ENCODE peak calls at places on chromosomes 2 and 18, in five cellular contexts. T is Karpas-422; U is tibial artery; C is H1; J is CD8-positive, alpha-beta T cell. X is an unnamed sample. For H3K4me1, the result is how much of the 10 kb centered on the place peaks cover.

GRCh38 chr2:178891959-178892485 is 84.8 kb upstream of the TTN start:
- DNase-seq in C (no peak), J (no peak), T (no peak), U (no peak), X (no peak)

GRCh38 chr18:55321268-55322175 is 266.5 kb downstream of the TCF4 start:
- DNase-seq in T (peak), U (peak), J (no peak), C (no peak), X (no peak)

GRCh38 chr2:47237375-47238357 is 82.6 kb upstream of the STPG4 start:
- DNase-seq in T (no peak), U (peak), J (no peak), C (peak), X (no peak)

GRCh38 chr18:10405014-10405493 is 49.4 kb upstream of the APCDD1 start:
- DNase-seq in J (no peak), C (no peak), T (no peak), U (no peak), X (no peak)

GRCh38 chr2:166090900-166091299 is 36.9 kb downstream of the SCN1A start:
- DNase-seq in C (no peak), J (no peak), U (no peak), T (no peak), X (no peak)

GRCh38 chr2:185127412-185127811 is 529.1 kb downstream of the ZNF804A start:
- DNase-seq in J (no peak), T (no peak), C (no peak), U (no peak), X (no peak)

GRCh38 chr18:50686409-50686808 is 126.5 kb downstream of the MAPK4 start:
- DNase-seq in J (no peak), T (no peak), C (no peak), U (no peak), X (no peak)

GRCh38 chr18:23380001-23380550 is 73.0 kb upstream of the RIOK3 start:
- DNase-seq in C (no peak), U (no peak), T (no peak), J (no peak), X (no peak)

GRCh38 chr2:226756131-226756530 is 43.5 kb downstream of the IRS1 start:
- DNase-seq in U (no peak), C (no peak), J (no peak), T (no peak), X (no peak)

GRCh38 chr2:121527009-121527682 is 3.5 kb upstream of the RNU4ATAC start:
- DNase-seq in T (no peak), C (no peak), J (no peak), U (no peak), X (no peak)

GRCh38 chr18:11728247-11728646 is 39.2 kb downstream of the GNAL start:
- DNase-seq in J (no peak), C (no peak), T (peak), U (no peak), X (no peak)

DNA sequence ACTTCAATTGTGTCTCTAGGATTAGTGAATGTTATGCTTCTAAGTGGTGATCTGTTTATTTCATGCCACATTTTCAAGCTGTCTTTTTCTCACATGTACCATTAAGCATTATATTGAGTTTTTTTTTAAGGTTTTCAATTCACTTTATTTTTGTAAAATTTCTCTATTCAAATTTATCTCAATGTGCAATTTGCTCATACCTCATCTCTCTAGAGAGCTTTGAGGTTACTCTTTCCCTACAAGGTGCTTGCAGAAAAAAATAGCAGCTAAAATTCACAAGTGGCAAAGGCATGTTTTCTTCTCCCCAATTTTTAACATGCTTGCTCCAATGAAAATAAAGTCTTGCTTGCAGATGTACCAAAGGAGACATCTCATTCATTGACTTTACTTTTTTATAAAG is 430.4 kb upstream of the VRK2 start:
- DNase-seq in C (no peak), U (no peak), J (no peak), T (no peak), X (no peak)
- H3K27ac ChIP-seq in C (no peak), U (no peak), J (no peak), T (no peak), X (no peak)

GRCh38 chr2:85258194-85258605 is 69.6 kb downstream of the TGOLN2 start:
- DNase-seq in C (no peak), U (no peak), J (no peak), T (no peak), X (no peak)
- H3K4me1 ChIP-seq in C (under half), U (half or more), J (under half), T (under half), X (under half)

GRCh38 chr2:54570925-54571694 is 115.0 kb downstream of the SPTBN1 start:
- DNase-seq in J (peak), T (no peak), C (no peak), U (no peak), X (peak)
- H3K4me3 ChIP-seq in J (peak), T (no peak), C (no peak), U (no peak), X (peak)

DNA sequence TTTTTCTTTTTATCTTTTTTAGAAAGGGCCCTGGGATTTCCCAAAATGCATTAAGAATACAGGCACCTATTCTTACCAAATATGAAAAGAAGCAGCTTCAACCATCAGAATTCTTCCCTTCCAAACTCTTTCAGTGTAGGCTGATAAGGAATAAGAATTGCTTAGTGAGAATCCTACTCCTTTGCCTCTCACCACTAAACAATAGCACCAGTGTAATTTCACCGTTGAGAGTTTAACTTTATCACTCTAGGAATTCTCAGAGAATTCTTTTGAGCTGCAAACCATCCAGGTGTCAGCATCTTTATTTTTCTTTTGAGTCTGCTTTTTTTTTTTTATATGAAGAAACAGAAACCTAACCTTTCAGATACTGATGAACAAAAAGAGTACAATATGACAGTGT is 194.9 kb downstream of the RIT2 start:
- DNase-seq in T (no peak), J (no peak), C (no peak), U (no peak), X (no peak)
- H3K27ac ChIP-seq in T (no peak), J (no peak), C (no peak), U (no peak), X (no peak)